ENCODE peak calls at places on chromosomes 13 and 19, in four cellular contexts. I is SK-N-SH, P is ovary, U is IMR-90. B is an unnamed sample.

GRCh38 chr13:40536443-40537113 is 129.9 kb downstream of the FOXO1 start:
- DNase-seq in U (no peak), P (no peak), I (no peak), B (no peak)

GRCh38 chr13:105778196-105778595 is 757.3 kb downstream of the EFNB2 start:
- DNase-seq in P (no peak), I (no peak), U (peak; percentile 35), B (no peak)

GRCh38 chr19:48053856-48054255 is 10.0 kb upstream of the CABP5 start:
- DNase-seq in I (no peak), P (no peak), U (no peak), B (no peak)

GRCh38 chr19:33720691-33721682 is 75.7 kb upstream of the KCTD15 start:
- DNase-seq in U (no peak), I (no peak), P (no peak), B (peak; percentile 75)

GRCh38 chr19:10420444-10421239 is at the start of gene PDE4A:
- DNase-seq in U (no peak), P (no peak), I (peak; percentile 73), B (peak; percentile 90)

GRCh38 chr13:43127827-43128226 is 104.4 kb downstream of the DNAJC15 start:
- DNase-seq in U (no peak), I (no peak), P (no peak), B (no peak)

GRCh38 chr13:100608906-100609305 is 20.3 kb upstream of the GGACT start:
- DNase-seq in I (no peak), U (no peak), P (no peak), B (no peak)

GRCh38 chr13:47287291-47287751 is 390.5 kb upstream of the HTR2A start:
- DNase-seq in U (peak; percentile 73), I (no peak), P (no peak), B (no peak)

GRCh38 chr19:5575553-5575952 is 7.8 kb upstream of the TINCR start:
- DNase-seq in P (no peak), I (no peak), U (no peak), B (no peak)

GRCh38 chr13:101397742-101398141 is 18.6 kb downstream of the NALCN start:
- DNase-seq in U (peak; percentile 92), P (no peak), I (no peak), B (no peak)

GRCh38 chr19:43799502-43800142 is 2.6 kb downstream of the LYPD5 start:
- DNase-seq in I (no peak), P (no peak), U (no peak), B (peak; percentile 22)

GRCh38 chr19:29211562-29212416 is 1.2 kb downstream of the UQCRFS1 start:
- DNase-seq in P (no peak), I (peak; percentile 14), U (peak; percentile 12), B (peak; percentile 29)

GRCh38 chr19:38251564-38252051 is 4.6 kb downstream of the PPP1R14A start:
- DNase-seq in U (no peak), I (no peak), P (peak; percentile 56), B (peak; percentile 54)

GRCh38 chr19:17966497-17967257 is at the start of gene KCNN1:
- DNase-seq in P (no peak), I (peak; percentile 98), U (no peak), B (peak; percentile 100)
- H3K4me3 ChIP-seq in P (no peak within 1 kb of the TSS), I (peak within 1 kb of the TSS; percentile 67), U (peak within 1 kb of the TSS; percentile 27), B (peak within 1 kb of the TSS; percentile 55)

GRCh38 chr13:112065521-112065866 is 1.5 kb upstream of the SOX1 start:
- DNase-seq in I (no peak), U (no peak), P (no peak), B (peak; percentile 54)

GRCh38 chr13:112067871-112068305 is 939 bp downstream of the SOX1 start:
- DNase-seq in U (no peak), I (no peak), P (no peak), B (peak; percentile 86)

GRCh38 chr13:112067121-112067741 is at the start of gene SOX1:
- DNase-seq in P (no peak), I (no peak), U (no peak), B (peak; percentile 80)

GRCh38 chr13:112065867-112066623 is 904 bp upstream of the SOX1 start:
- DNase-seq in P (no peak), I (no peak), U (no peak), B (peak; percentile 90)

GRCh38 chr13:112066624-112067004 is 335 bp upstream of the SOX1 start:
- DNase-seq in P (no peak), U (no peak), I (peak; percentile 49), B (peak; percentile 95)
- H3K27me3 ChIP-seq in P (no peaks in the 10 kb centered on the region), U (peaks cover 68% of the 10 kb centered on the region), I (peaks cover 73% of the 10 kb centered on the region), B (peaks cover 93% of the 10 kb centered on the region)

GRCh38 chr19:16403151-16403977 is 68.4 kb downstream of the EPS15L1 start:
- DNase-seq in P (peak; percentile 72), I (no peak), U (no peak), B (no peak)

GRCh38 chr19:16400911-16401675 is 70.7 kb downstream of the EPS15L1 start:
- DNase-seq in P (no peak), I (no peak), U (peak; percentile 4), B (no peak)

GRCh38 chr19:16405091-16405490 is 66.7 kb downstream of the EPS15L1 start:
- DNase-seq in U (no peak), P (no peak), I (no peak), B (no peak)

GRCh38 chr19:16404396-16404795 is 67.4 kb downstream of the EPS15L1 start:
- DNase-seq in I (no peak), U (no peak), P (no peak), B (no peak)

GRCh38 chr19:16402076-16402475 is 69.7 kb downstream of the EPS15L1 start:
- DNase-seq in U (no peak), I (no peak), P (no peak), B (no peak)
- H3K36me3 ChIP-seq in U (peaks cover 64% of the 10 kb centered on the region), I (peaks cover 62% of the 10 kb centered on the region), P (no peaks in the 10 kb centered on the region), B (peaks cover 24% of the 10 kb centered on the region)

GRCh38 chr19:37056776-37057175 is 21.5 kb upstream of the ZNF420 start:
- DNase-seq in U (no peak), I (no peak), P (no peak), B (no peak)
- H3K4me3 ChIP-seq in U (no peak overlapping the region), I (no peak overlapping the region), P (no peak overlapping the region), B (no peak overlapping the region)

GRCh38 chr19:46081928-46082727 is 41.3 kb upstream of the IGFL4 start:
- DNase-seq in P (no peak), I (peak; percentile 63), U (peak; percentile 67), B (peak; percentile 71)

GRCh38 chr19:46076951-46077814 is 36.4 kb upstream of the IGFL4 start:
- DNase-seq in I (peak; percentile 90), U (peak; percentile 79), P (no peak), B (peak; percentile 93)

GRCh38 chr19:46082728-46083050 is 41.8 kb downstream of the IGFL3 start:
- DNase-seq in P (no peak), I (no peak), U (no peak), B (no peak)

GRCh38 chr19:46077815-46078167 is 37.0 kb upstream of the IGFL4 start:
- DNase-seq in P (no peak), U (no peak), I (no peak), B (no peak)

DNA sequence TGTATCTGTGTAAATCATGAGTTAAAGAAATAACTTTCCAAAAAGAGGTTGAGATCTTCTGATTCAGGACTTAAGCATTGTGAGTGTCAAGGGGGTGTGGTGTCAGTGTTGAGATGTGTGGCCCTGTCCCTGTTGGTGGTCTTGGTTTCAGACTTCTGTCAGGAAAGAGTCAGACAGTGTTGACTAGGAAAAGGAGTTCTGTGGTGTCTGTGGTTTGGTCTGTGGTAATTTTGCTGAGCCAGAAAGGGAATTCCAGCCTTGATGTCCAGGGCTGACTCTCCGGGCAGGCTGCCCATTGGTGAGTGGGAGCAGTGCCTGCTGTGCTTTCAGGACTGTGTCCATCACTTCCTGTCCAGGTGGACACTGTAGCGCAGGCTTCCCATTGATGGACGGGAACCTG is 39.8 kb upstream of the IGFL4 start:
- DNase-seq in P (no peak), I (no peak), U (peak; percentile 92), B (no peak)
- H3K27me3 ChIP-seq in P (peaks cover 3% of the 10 kb centered on the region), I (peaks cover 17% of the 10 kb centered on the region), U (peaks cover 34% of the 10 kb centered on the region), B (peaks cover 13% of the 10 kb centered on the region)

GRCh38 chr19:49792829-49793560 is 20.1 kb downstream of the FUZ start:
- DNase-seq in I (no peak), U (no peak), P (no peak), B (peak; percentile 59)

GRCh38 chr19:49790866-49791265 is 22.2 kb downstream of the FUZ start:
- DNase-seq in I (no peak), P (peak; percentile 93), U (peak; percentile 11), B (no peak)

GRCh38 chr19:49788857-49789256 is 22.1 kb downstream of the AP2A1 start:
- DNase-seq in P (no peak), U (no peak), I (no peak), B (peak; percentile 47)

GRCh38 chr19:49793561-49793840 is 19.6 kb downstream of the FUZ start:
- DNase-seq in I (no peak), P (no peak), U (peak; percentile 57), B (no peak)

GRCh38 chr19:49791776-49792445 is 21.2 kb downstream of the FUZ start:
- DNase-seq in I (no peak), U (no peak), P (no peak), B (no peak)
- H3K36me3 ChIP-seq in I (peaks cover 29% of the 10 kb centered on the region), U (peaks cover 65% of the 10 kb centered on the region), P (no peaks in the 10 kb centered on the region), B (peaks cover 16% of the 10 kb centered on the region)

GRCh38 chr19:45670670-45671453 is 2.8 kb downstream of the GIPR start:
- DNase-seq in U (peak; percentile 72), P (no peak), I (peak; percentile 99), B (peak; percentile 100)
- H3K4me3 ChIP-seq in U (no peak overlapping the region), P (no peak overlapping the region), I (peak overlapping the region; percentile 30), B (peak overlapping the region; percentile 58)

GRCh38 chr19:54492568-54492967 is 10.1 kb upstream of the LAIR2 start:
- DNase-seq in U (no peak), P (no peak), I (no peak), B (no peak)

GRCh38 chr19:54489766-54490165 is 12.9 kb upstream of the LAIR2 start:
- DNase-seq in I (no peak), U (no peak), P (no peak), B (no peak)

GRCh38 chr19:54489341-54489740 is 13.3 kb upstream of the LAIR2 start:
- DNase-seq in P (no peak), I (no peak), U (no peak), B (no peak)

GRCh38 chr19:54493967-54494585 is 8.6 kb upstream of the LAIR2 start:
- DNase-seq in I (no peak), P (no peak), U (no peak), B (no peak)
- H3K27me3 ChIP-seq in I (peaks cover 75% of the 10 kb centered on the region), P (no peaks in the 10 kb centered on the region), U (no peaks in the 10 kb centered on the region), B (no peaks in the 10 kb centered on the region)

DNA sequence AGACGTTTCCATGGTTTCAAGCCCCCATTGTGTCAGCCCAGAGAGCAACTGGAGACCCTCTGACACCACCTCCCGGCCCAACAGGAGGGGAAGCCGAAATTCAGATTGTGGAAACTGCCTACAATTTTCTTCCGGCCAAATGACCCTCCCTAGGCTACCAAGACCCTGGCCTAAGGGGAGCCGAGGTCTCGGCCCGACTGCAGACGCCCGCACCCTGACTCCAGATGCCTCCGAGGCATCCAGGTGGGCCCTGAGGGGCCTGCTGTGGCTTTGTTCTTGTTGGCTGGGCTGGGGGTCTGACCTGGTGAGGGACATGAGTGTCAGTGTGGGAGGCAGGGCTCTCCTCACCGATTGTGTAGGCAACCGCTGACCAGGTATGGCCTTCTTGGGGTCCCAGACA is 9.6 kb downstream of the MEX3D start:
- DNase-seq in U (no peak), I (no peak), P (no peak), B (peak; percentile 58)
- H3K36me3 ChIP-seq in U (peaks cover 29% of the 10 kb centered on the region), I (peaks cover 2% of the 10 kb centered on the region), P (no peaks in the 10 kb centered on the region), B (no peaks in the 10 kb centered on the region)